ENCODE peak calls at places on chromosomes 16 and 17, in ten cellular contexts. H is HCT116, L is cardiac muscle cell, S is spleen, V is breast epithelium, I is A549, R is keratinocyte, W is gastrocnemius medialis, G is heart left ventricle, Y is OCI-LY7. P is an unnamed sample.

GRCh38 chr16:85329999-85330693 is 217.9 kb upstream of the CIBAR2 start:
- DNase-seq in H (no peak), R (no peak), W (no peak), V (no peak), G (no peak), I (no peak), S (no peak), L (no peak), Y (peak), P (no peak)

GRCh38 chr17:496761-497586 is 144.4 kb upstream of the RPH3AL start:
- DNase-seq in L (no peak), V (no peak), R (no peak), S (peak), I (no peak), Y (no peak), G (no peak), H (no peak), W (no peak), P (no peak)

GRCh38 chr16:983044-984030 is 1.8 kb downstream of the SOX8 start:
- DNase-seq in V (no peak), W (no peak), H (no peak), G (no peak), R (no peak), I (no peak), Y (no peak), S (no peak), L (no peak), P (no peak)

GRCh38 chr16:19607610-19608280 is 52.2 kb downstream of the VPS35L start:
- DNase-seq in L (no peak), I (no peak), Y (no peak), G (no peak), R (no peak), V (no peak), S (no peak), W (no peak), H (no peak), P (no peak)

GRCh38 chr17:20098314-20098713 is 89.2 kb downstream of the SPECC1 start:
- DNase-seq in L (no peak), S (no peak), W (no peak), G (no peak), H (no peak), V (no peak), Y (no peak), R (no peak), I (no peak), P (no peak)

GRCh38 chr17:67990909-67991308 is 5.4 kb downstream of the C17orf58 start:
- DNase-seq in Y (no peak), R (no peak), I (no peak), V (no peak), W (no peak), G (no peak), H (no peak), L (no peak), S (no peak), P (no peak)

GRCh38 chr16:15907863-15908478 is 19.6 kb upstream of the CEP20 start:
- DNase-seq in L (peak), I (peak), R (no peak), W (peak), S (no peak), V (no peak), G (no peak), Y (peak), H (peak), P (no peak)

GRCh38 chr16:12305081-12305596 is 328.6 kb downstream of the SNX29 start:
- DNase-seq in L (no peak), G (no peak), V (no peak), I (no peak), H (no peak), R (no peak), W (no peak), Y (no peak), S (no peak), P (no peak)

GRCh38 chr17:81129289-81129688 is 36.0 kb upstream of the PVALEF start:
- DNase-seq in Y (no peak), L (no peak), V (no peak), G (no peak), S (no peak), H (no peak), R (no peak), I (no peak), W (no peak), P (no peak)

GRCh38 chr17:48048321-48049140 is at the start of gene NFE2L1:
- DNase-seq in W (peak), S (no peak), H (peak), R (peak), Y (peak), G (peak), L (peak), I (peak), V (peak), P (peak)

GRCh38 chr17:81365148-81365600 is 30.1 kb upstream of the BAHCC1 start:
- DNase-seq in H (peak), W (peak), L (peak), S (peak), R (no peak), V (peak), I (no peak), Y (no peak), G (peak), P (peak)

GRCh38 chr16:71303938-71304337 is 14.7 kb upstream of the CMTR2 start:
- DNase-seq in V (no peak), H (peak), R (no peak), L (no peak), G (no peak), I (no peak), S (no peak), W (no peak), Y (no peak), P (no peak)

GRCh38 chr16:2270070-2270462 is 2.1 kb upstream of the RNPS1 start:
- DNase-seq in G (no peak), V (no peak), W (no peak), Y (no peak), L (no peak), S (no peak), R (no peak), H (no peak), I (no peak), P (no peak)

GRCh38 chr17:47695664-47696376 is 1.9 kb downstream of the TBKBP1 start:
- DNase-seq in V (no peak), I (no peak), G (no peak), H (no peak), W (peak), Y (no peak), S (no peak), L (peak), R (no peak), P (no peak)

GRCh38 chr16:31141489-31142108 is 6.1 kb upstream of the PRSS8 start:
- DNase-seq in S (peak), H (no peak), W (peak), R (no peak), I (no peak), V (peak), L (no peak), Y (no peak), G (peak), P (no peak)

GRCh38 chr16:1538804-1539520 is 5.5 kb downstream of the TMEM204 start:
- DNase-seq in V (no peak), S (no peak), G (peak), Y (peak), H (no peak), R (no peak), W (no peak), I (no peak), L (peak), P (no peak)

GRCh38 chr16:53792161-53792951 is 88.4 kb downstream of the FTO start:
- DNase-seq in V (no peak), S (no peak), G (no peak), L (no peak), Y (no peak), W (no peak), I (no peak), R (no peak), H (no peak), P (no peak)

GRCh38 chr16:57958544-57958943 is 12.4 kb downstream of the CNGB1 start:
- DNase-seq in V (no peak), W (no peak), G (no peak), H (no peak), Y (no peak), R (no peak), I (no peak), S (peak), L (no peak), P (no peak)

GRCh38 chr17:34797724-34798123 is 163.5 kb downstream of the CCT6B start:
- DNase-seq in G (peak), I (peak), V (no peak), R (no peak), L (peak), H (no peak), Y (peak), W (no peak), S (no peak), P (no peak)

GRCh38 chr17:8785547-8786412 is 13.4 kb downstream of the MFSD6L start:
- DNase-seq in S (peak), R (no peak), Y (peak), V (peak), G (peak), L (peak), I (peak), W (peak), H (peak), P (peak)

GRCh38 chr17:72422505-72423285 is 301.9 kb downstream of the SOX9 start:
- DNase-seq in W (peak), Y (peak), L (peak), R (peak), G (peak), S (no peak), H (peak), V (peak), I (peak), P (peak)

GRCh38 chr17:72424505-72425117 is 303.8 kb downstream of the SOX9 start:
- DNase-seq in G (no peak), H (no peak), R (no peak), W (no peak), I (no peak), Y (no peak), S (no peak), L (no peak), V (no peak), P (no peak)

GRCh38 chr17:72422204-72422504 is 301.3 kb downstream of the SOX9 start:
- DNase-seq in W (no peak), Y (no peak), V (no peak), I (no peak), L (no peak), H (no peak), S (no peak), R (no peak), G (no peak), P (no peak)

GRCh38 chr17:72423718-72424117 is 302.9 kb downstream of the SOX9 start:
- DNase-seq in G (no peak), L (no peak), Y (no peak), R (no peak), H (no peak), W (no peak), I (no peak), S (no peak), V (no peak), P (no peak)

DNA sequence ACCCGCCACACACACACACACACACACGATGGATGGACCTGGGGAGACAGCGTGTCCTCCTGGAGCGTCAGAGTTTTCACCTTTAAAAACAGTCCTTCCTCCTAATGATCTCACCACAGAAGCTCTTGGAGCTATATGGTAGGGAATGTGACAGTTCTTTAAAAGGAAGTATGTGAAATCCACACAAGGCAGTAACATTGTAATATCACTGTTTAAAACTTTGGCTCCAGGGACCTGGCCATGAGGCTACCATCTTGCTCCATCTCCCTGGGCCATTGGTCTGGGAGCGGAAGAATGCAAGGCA is 302.4 kb downstream of the SOX9 start:
- DNase-seq in L (no peak), S (no peak), Y (no peak), W (no peak), H (no peak), I (no peak), V (no peak), R (no peak), G (no peak), P (no peak)
- H3K27ac ChIP-seq in L (no peak), S (no peak), Y (no peak), W (no peak), H (peak), I (peak), V (peak), R (peak), G (no peak), P (no peak)

GRCh38 chr17:18040287-18040858 is 1.2 kb downstream of the GID4 start:
- DNase-seq in L (no peak), S (peak), W (no peak), R (no peak), G (no peak), V (no peak), I (no peak), H (no peak), Y (peak), P (no peak)

GRCh38 chr17:18038861-18039534 is at the start of the genes ATPAF2 and GID4:
- DNase-seq in R (peak), L (peak), I (peak), W (peak), S (peak), Y (peak), H (peak), V (peak), G (peak), P (peak)

GRCh38 chr17:18038149-18038850 is 668 bp downstream of the ATPAF2 start:
- DNase-seq in V (no peak), L (no peak), S (no peak), G (no peak), R (no peak), Y (peak), W (no peak), I (no peak), H (no peak), P (no peak)

GRCh38 chr17:18041776-18042175 is 2.6 kb downstream of the GID4 start:
- DNase-seq in Y (no peak), G (no peak), R (no peak), S (peak), V (no peak), I (no peak), W (no peak), H (no peak), L (no peak), P (no peak)

DNA sequence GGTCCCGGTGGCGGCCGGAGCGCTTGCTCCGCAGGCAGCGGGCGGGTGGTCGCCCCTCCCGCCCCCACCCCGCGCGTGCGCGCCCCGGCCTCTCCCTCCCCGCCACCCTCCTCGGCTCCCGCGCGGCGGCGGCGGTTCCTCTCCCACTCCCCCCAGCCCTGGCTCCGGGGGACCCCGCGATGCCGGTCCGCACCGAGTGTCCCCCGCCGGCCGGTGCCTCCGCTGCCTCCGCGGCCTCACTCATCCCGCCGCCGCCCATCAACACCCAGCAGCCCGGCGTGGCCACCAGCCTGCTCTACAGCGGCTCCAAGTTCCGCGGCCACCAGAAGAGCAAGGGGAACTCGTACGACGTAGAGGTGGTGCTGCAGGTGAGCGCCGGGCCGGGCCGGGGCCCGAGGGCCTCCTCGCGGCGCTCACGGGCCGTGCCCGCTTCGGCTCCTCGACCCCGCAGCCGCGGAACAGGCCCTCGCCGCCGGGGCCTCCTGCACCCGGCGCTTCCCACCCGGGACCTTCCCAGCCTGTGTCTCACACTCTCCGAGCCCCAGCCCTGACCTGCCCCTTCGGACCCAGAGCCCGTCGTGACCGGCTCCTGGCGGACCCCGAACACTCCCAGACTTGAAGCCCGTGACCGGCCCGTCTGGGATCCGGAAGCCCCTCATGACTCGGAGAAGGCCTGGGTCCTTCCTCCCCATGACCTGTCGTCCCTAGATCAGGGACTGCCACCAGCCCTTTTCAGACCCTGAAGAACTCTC is 503 bp downstream of the GID4 start:
- DNase-seq in L (peak), R (no peak), V (peak), G (peak), S (no peak), Y (peak), W (no peak), H (no peak), I (peak), P (no peak)
- TF ChIP-seq CTCF in L (no peak), R (no peak), V (no peak), G (no peak), S (no peak), Y (no peak), W (no peak), H (no peak), I (no peak), P (no peak)

GRCh38 chr17:45016823-45017222 is 34.6 kb downstream of the DCAKD start:
- DNase-seq in Y (peak), V (no peak), R (no peak), I (peak), L (no peak), G (no peak), S (no peak), W (no peak), H (no peak), P (no peak)
- H3K27ac ChIP-seq in Y (no peak), V (no peak), R (no peak), I (no peak), L (no peak), G (no peak), S (no peak), W (no peak), H (no peak), P (no peak)

DNA sequence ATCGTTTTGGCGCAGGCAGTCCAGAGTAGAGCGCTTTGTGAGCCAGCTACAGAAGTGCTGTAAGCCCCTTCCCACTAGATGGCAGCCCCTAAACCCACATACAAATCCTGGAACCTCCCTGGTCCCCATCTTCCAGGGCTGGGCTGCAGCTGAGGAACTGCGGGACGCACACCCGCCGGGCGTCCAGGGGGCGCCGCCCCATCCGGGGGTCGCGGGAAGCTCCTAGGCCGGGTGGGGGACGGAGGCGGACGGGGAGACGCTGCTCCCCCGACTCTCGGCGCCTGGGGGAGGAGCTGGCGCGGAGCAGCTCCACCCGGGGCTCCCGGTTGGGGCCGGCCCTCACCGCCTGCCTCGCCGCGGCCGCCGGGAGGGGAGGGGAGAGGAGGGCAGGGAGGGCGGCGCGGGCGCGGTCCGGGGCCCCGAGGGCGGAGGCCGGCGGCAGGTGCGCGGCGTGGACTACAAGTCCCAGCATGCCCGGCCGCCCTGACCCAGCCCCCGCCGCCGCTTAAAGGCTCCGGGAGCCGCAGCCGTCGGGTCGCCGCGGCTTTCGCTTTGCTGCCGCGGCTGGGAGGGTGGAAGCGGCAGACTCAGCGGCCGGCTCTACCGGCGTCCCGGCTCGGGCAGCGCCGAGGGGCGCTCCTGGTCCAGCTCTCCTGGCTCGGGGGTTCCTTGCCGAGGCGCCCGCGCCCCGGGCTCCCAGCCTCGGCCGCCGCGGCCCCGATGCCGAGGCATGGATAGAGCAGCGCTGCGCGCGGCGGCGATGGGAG is at the start of gene KSR1:
- DNase-seq in G (peak), H (peak), V (peak), L (peak), W (peak), R (no peak), Y (peak), S (peak), I (peak), P (peak)
- TF ChIP-seq CTCF in G (peak), H (peak), V (no peak), L (peak), W (peak), R (peak), Y (peak), S (peak), I (peak), P (no peak)

GRCh38 chr17:4506180-4506814 is 7.6 kb downstream of the SPNS2 start:
- DNase-seq in S (no peak), R (no peak), V (no peak), I (no peak), Y (no peak), G (no peak), H (no peak), W (no peak), L (no peak), P (no peak)
- H3K27ac ChIP-seq in S (no peak), R (no peak), V (peak), I (no peak), Y (no peak), G (no peak), H (no peak), W (peak), L (no peak), P (no peak)

GRCh38 chr17:18183334-18184142 is at the start of gene ALKBH5:
- DNase-seq in S (peak), W (peak), Y (peak), V (peak), R (peak), G (peak), I (peak), H (peak), L (peak), P (peak)
- TF ChIP-seq CTCF in S (no peak), W (peak), Y (peak), V (peak), R (peak), G (peak), I (peak), H (peak), L (peak), P (no peak)

GRCh38 chr17:62674363-62674739 is 46.9 kb downstream of the MRC2 start:
- DNase-seq in I (no peak), Y (no peak), L (no peak), H (no peak), S (no peak), W (no peak), G (no peak), R (no peak), V (no peak), P (no peak)
- H3K27ac ChIP-seq in I (no peak), Y (no peak), L (no peak), H (no peak), S (no peak), W (no peak), G (no peak), R (no peak), V (peak), P (no peak)

GRCh38 chr17:76707985-76708807 is 2.6 kb downstream of the MXRA7 start:
- DNase-seq in G (no peak), H (no peak), I (no peak), Y (no peak), L (peak), R (no peak), W (no peak), V (no peak), S (no peak), P (no peak)
- TF ChIP-seq CTCF in G (peak), H (peak), I (peak), Y (peak), L (peak), R (peak), W (peak), V (no peak), S (peak), P (peak)

DNA sequence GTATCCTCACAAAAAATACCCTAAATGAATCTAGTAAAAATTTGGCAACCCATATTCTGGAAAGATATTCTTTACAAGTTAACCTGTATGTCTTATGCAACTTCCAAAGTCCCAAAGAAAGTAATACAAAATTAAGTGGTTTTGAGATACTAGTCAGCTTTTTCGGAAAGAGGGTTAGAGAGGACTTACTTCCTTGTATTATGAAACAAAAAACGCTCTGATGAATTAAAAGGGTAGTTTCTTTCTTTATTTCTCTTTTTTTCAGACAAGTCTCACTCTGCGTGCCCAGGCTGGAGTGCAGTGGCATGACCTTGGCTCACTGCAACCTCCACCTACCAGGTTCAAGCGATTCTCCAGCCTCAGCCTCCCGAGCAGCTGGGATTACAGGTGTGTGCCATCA is 51.6 kb downstream of the KANSL1 start:
- DNase-seq in S (no peak), R (no peak), W (no peak), H (no peak), Y (no peak), V (no peak), G (no peak), L (no peak), I (no peak), P (no peak)
- H3K27ac ChIP-seq in S (no peak), R (no peak), W (no peak), H (no peak), Y (peak), V (peak), G (no peak), L (peak), I (no peak), P (no peak)

P was measured in right atrium auricular region.